ENCODE peak calls at places on chromosomes 2 and 18, in four cellular contexts. I is H9, W is Peyer's patch, S is choroid plexus epithelial cell. Q is an unnamed sample.
A peak's percentile ranks its signal among the peaks of the same experiment; 100 is the strongest.

GRCh38 chr2:54899576-54900200 is 150.6 kb downstream of the RTN4 start:
- DNase-seq in I (no peak), W (no peak), S (peak; percentile 85), Q (no peak)

GRCh38 chr18:13227910-13228309 is 9.3 kb downstream of the LDLRAD4 start:
- DNase-seq in I (no peak), W (no peak), S (no peak), Q (peak; percentile 60)

GRCh38 chr2:148812306-148812705 is 62.7 kb upstream of the KIF5C start:
- DNase-seq in I (no peak), W (no peak), S (peak; percentile 72), Q (no peak)

GRCh38 chr18:26999797-27000196 is 134.3 kb upstream of the AQP4 start:
- DNase-seq in I (no peak), W (no peak), S (no peak), Q (no peak)

GRCh38 chr18:22470511-22471181 is 52.9 kb upstream of the CTAGE1 start:
- DNase-seq in I (no peak), W (no peak), S (no peak), Q (no peak)

GRCh38 chr2:86393521-86394490 is 47.4 kb upstream of the KDM3A start:
- DNase-seq in I (no peak), W (peak; percentile 49), S (peak; percentile 36), Q (no peak)

GRCh38 chr2:240916571-240917008 is 10.5 kb downstream of the CROCC2 start:
- DNase-seq in I (peak; percentile 65), W (no peak), S (peak; percentile 59), Q (no peak)

GRCh38 chr2:164568317-164568716 is 53.0 kb downstream of the GRB14 start:
- DNase-seq in I (no peak), W (no peak), S (no peak), Q (no peak)

GRCh38 chr2:98175811-98176210 is 88.8 kb downstream of the VWA3B start:
- DNase-seq in I (peak; percentile 67), W (peak; percentile 76), S (peak; percentile 5), Q (peak; percentile 73)

DNA sequence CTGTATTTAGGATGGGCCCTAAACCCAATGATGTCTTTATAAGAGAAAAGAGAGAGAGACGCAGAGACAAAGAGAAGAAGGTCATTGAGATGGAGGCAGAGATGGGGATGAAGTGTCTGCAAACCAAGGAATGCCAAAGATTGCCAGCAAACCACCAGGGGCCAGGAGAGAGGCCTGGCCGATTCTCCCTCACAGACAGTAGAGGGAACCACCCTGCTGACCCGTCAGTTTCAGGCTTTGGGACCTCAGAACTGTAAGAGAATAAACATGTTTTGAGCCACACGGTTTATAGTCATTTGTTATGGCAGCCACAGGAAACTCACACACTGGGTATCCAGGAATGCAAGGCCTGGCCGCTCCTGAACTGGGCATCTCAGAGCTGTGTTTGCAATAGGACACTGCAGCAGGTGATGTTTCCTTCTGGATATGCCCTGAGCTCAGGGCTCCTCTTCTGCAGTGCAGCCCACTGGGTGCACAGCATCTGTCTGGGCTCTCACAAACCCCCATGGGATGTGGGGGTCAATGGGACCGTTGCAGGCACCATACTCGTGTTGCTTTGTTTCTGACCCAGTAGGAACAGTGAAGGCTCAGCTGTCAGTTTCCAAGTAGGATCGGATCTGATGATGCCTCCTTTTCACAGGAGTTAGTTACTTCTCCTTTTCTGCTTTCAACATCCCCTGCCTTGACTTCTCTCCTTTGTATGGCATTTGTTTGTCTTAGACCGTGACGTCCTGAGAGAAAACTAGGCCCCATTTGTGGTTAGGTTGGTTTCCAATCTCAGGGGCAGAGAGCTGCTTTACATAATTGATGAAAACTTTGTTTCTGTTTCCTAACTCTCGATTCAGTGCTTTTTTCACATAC is 20.8 kb downstream of the PTPN18 start:
- DNase-seq in I (no peak), W (no peak), S (no peak), Q (peak; percentile 76)
- TF ChIP-seq CTCF in I (peak; percentile 50), W (peak; percentile 2), S (peak; percentile 41), Q (no peak)

GRCh38 chr2:30224147-30224546 is 7.2 kb upstream of the LBH start:
- DNase-seq in I (no peak), W (no peak), S (no peak), Q (no peak)

GRCh38 chr2:30226144-30227032 is 4.9 kb upstream of the LBH start:
- DNase-seq in I (no peak), W (no peak), S (peak; percentile 67), Q (no peak)

GRCh38 chr2:30222636-30223360 is 8.5 kb upstream of the LBH start:
- DNase-seq in I (no peak), W (no peak), S (no peak), Q (no peak)

GRCh38 chr2:30223413-30223874 is 7.9 kb upstream of the LBH start:
- DNase-seq in I (no peak), W (peak; percentile 73), S (no peak), Q (no peak)

GRCh38 chr2:30225131-30225762 is 6.1 kb upstream of the LBH start:
- DNase-seq in I (no peak), W (peak; percentile 78), S (peak; percentile 92), Q (no peak)
- TF ChIP-seq CTCF in I (no peak), W (peak; percentile 28), S (peak; percentile 39), Q (peak; percentile 21)

GRCh38 chr2:17573806-17574175 is 33.3 kb downstream of the VSNL1 start:
- DNase-seq in I (no peak), W (no peak), S (no peak), Q (no peak)

GRCh38 chr2:17576802-17577201 is 36.3 kb downstream of the VSNL1 start:
- DNase-seq in I (no peak), W (no peak), S (no peak), Q (no peak)

GRCh38 chr2:17574406-17575073 is 34.0 kb downstream of the VSNL1 start:
- DNase-seq in I (no peak), W (no peak), S (no peak), Q (no peak)

GRCh38 chr2:17571681-17572080 is 31.2 kb downstream of the VSNL1 start:
- DNase-seq in I (no peak), W (no peak), S (peak; percentile 37), Q (no peak)

GRCh38 chr2:17573085-17573805 is 32.7 kb downstream of the VSNL1 start:
- DNase-seq in I (no peak), W (no peak), S (peak; percentile 47), Q (no peak)
- TF ChIP-seq CTCF in I (peak; percentile 62), W (no peak), S (peak; percentile 35), Q (peak; percentile 19)

DNA sequence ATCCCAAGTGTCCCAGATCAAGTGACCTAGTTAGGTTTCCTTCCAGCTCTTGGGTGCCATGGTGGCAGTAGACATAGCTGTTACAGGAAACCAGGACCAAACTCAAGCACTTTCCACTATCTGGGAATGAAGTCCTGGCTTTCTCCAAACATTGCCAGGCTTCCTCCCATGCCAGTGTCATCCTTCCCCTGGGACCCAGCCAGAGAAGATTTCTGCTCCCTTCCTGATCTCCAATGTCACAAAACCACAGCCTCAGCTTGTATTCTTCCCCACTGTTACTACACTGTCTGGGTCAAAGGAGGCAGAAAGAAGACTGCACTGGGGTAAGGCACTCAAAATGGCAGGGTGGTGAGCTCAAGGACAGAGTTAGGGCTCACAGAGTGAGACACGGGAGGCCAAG is 347.1 kb downstream of the TNS1 start:
- DNase-seq in I (no peak), W (no peak), S (no peak), Q (no peak)
- TF ChIP-seq CTCF in I (no peak), W (no peak), S (no peak), Q (no peak)